ENCODE peak calls at places on chromosomes 12 and 14, in five cellular contexts. H, Z, B, N and G are unnamed samples.

GRCh38 chr12:50934371-50934851 is 17.9 kb upstream of the HIGD1C start:
- DNase-seq in H (no peak), Z (no peak), B (no peak), N (no peak), G (no peak)

GRCh38 chr14:42140831-42141279 is 534.2 kb downstream of the LRFN5 start:
- DNase-seq in H (no peak), Z (no peak), B (no peak), N (no peak), G (no peak)

GRCh38 chr12:51391047-51391837 is at the start of gene GALNT6:
- DNase-seq in H (peak; percentile 65), Z (peak; percentile 11), B (peak; percentile 67), N (no peak), G (peak; percentile 59)

GRCh38 chr12:2894961-2895360 is 4.3 kb downstream of the TULP3 start:
- DNase-seq in H (no peak), Z (no peak), B (peak; percentile 15), N (no peak), G (no peak)

GRCh38 chr14:89282191-89282590 is 134.8 kb downstream of the FOXN3 start:
- DNase-seq in H (no peak), Z (peak; percentile 52), B (no peak), N (no peak), G (no peak)

GRCh38 chr14:101355284-101355683 is 206.0 kb upstream of the DIO3 start:
- DNase-seq in H (no peak), Z (no peak), B (no peak), N (no peak), G (no peak)

GRCh38 chr14:68246074-68246980 is 426.7 kb downstream of the RAD51B start:
- DNase-seq in H (no peak), Z (no peak), B (no peak), N (no peak), G (no peak)

GRCh38 chr12:3419538-3419937 is 71.5 kb upstream of the PRMT8 start:
- DNase-seq in H (no peak), Z (no peak), B (peak; percentile 63), N (no peak), G (no peak)

GRCh38 chr12:132084681-132085635 is 59.2 kb downstream of the DDX51 start:
- DNase-seq in H (no peak), Z (peak; percentile 31), B (peak; percentile 90), N (peak; percentile 13), G (no peak)

GRCh38 chr12:71415336-71416231 is 24.0 kb upstream of the LGR5 start:
- DNase-seq in H (no peak), Z (peak; percentile 64), B (peak; percentile 82), N (peak; percentile 37), G (peak; percentile 74)

GRCh38 chr12:56602239-56602638 is 27.9 kb downstream of the BAZ2A start:
- DNase-seq in H (no peak), Z (no peak), B (no peak), N (no peak), G (no peak)

GRCh38 chr14:69038449-69039286 is 59.6 kb upstream of the ACTN1 start:
- DNase-seq in H (no peak), Z (peak; percentile 51), B (peak; percentile 56), N (no peak), G (no peak)

GRCh38 chr12:94074970-94075695 is 73.2 kb upstream of the PLXNC1 start:
- DNase-seq in H (no peak), Z (peak; percentile 43), B (peak; percentile 62), N (peak; percentile 62), G (no peak)

GRCh38 chr12:120180975-120181374 is 13.5 kb downstream of the GCN1 start:
- DNase-seq in H (no peak), Z (no peak), B (no peak), N (no peak), G (no peak)

GRCh38 chr14:61090432-61091216 is 109.6 kb downstream of the SLC38A6 start:
- DNase-seq in H (no peak), Z (no peak), B (no peak), N (no peak), G (no peak)

GRCh38 chr14:36383674-36384421 is 63.4 kb upstream of the MBIP start:
- DNase-seq in H (no peak), Z (peak; percentile 87), B (no peak), N (no peak), G (no peak)

GRCh38 chr12:53622724-53623123 is 3.5 kb downstream of the ATF7 start:
- DNase-seq in H (no peak), Z (no peak), B (no peak), N (no peak), G (no peak)

GRCh38 chr12:334114-334513 is 55.0 kb downstream of the KDM5A start:
- DNase-seq in H (no peak), Z (no peak), B (no peak), N (no peak), G (no peak)

GRCh38 chr14:104519721-104520120 is 59.8 kb upstream of the C14orf180 start:
- DNase-seq in H (no peak), Z (no peak), B (no peak), N (no peak), G (no peak)

GRCh38 chr14:103686831-103687485 is 28.3 kb downstream of the XRCC3 start:
- DNase-seq in H (no peak), Z (no peak), B (no peak), N (no peak), G (no peak)

GRCh38 chr12:123099556-123100192 is 51.2 kb downstream of the PITPNM2 start:
- DNase-seq in H (no peak), Z (no peak), B (no peak), N (no peak), G (no peak)

GRCh38 chr14:21267886-21268611 is 1.2 kb downstream of the HNRNPC start:
- DNase-seq in H (no peak), Z (no peak), B (no peak), N (no peak), G (no peak)

GRCh38 chr12:16880864-16881285 is 274.9 kb upstream of the LMO3 start:
- DNase-seq in H (no peak), Z (no peak), B (peak; percentile 36), N (no peak), G (peak; percentile 88)

GRCh38 chr12:131900397-131900796 is 6.0 kb downstream of the ULK1 start:
- DNase-seq in H (no peak), Z (no peak), B (no peak), N (no peak), G (no peak)

GRCh38 chr12:104694161-104694560 is 237.4 kb downstream of the CHST11 start:
- DNase-seq in H (no peak), Z (no peak), B (no peak), N (no peak), G (no peak)

GRCh38 chr12:84069699-84070098 is 842.9 kb downstream of the SLC6A15 start:
- DNase-seq in H (no peak), Z (no peak), B (no peak), N (no peak), G (no peak)

GRCh38 chr14:72855913-72856312 is 38.0 kb downstream of the DPF3 start:
- DNase-seq in H (no peak), Z (no peak), B (no peak), N (peak; percentile 46), G (no peak)

GRCh38 chr12:95882080-95882479 is 23.3 kb downstream of the SNRPF start:
- DNase-seq in H (no peak), Z (no peak), B (no peak), N (no peak), G (no peak)

GRCh38 chr14:68977137-68977740 is 1.9 kb downstream of the ACTN1 start:
- DNase-seq in H (no peak), Z (no peak), B (peak; percentile 63), N (no peak), G (no peak)

GRCh38 chr14:23125006-23125405 is 6.0 kb upstream of the CEBPE start:
- DNase-seq in H (no peak), Z (no peak), B (no peak), N (no peak), G (no peak)

GRCh38 chr14:37262649-37263048 is 64.9 kb downstream of the MIPOL1 start:
- DNase-seq in H (no peak), Z (no peak), B (peak; percentile 71), N (no peak), G (peak; percentile 39)

GRCh38 chr12:89345830-89346740 is 6.2 kb downstream of the DUSP6 start:
- DNase-seq in H (peak; percentile 7), Z (peak; percentile 68), B (peak; percentile 83), N (no peak), G (peak; percentile 94)

GRCh38 chr14:73180385-73180805 is 44.1 kb downstream of the PSEN1 start:
- DNase-seq in H (no peak), Z (no peak), B (no peak), N (peak; percentile 36), G (no peak)

GRCh38 chr14:100664841-100665425 is 61.8 kb upstream of the DLK1 start:
- DNase-seq in H (no peak), Z (no peak), B (no peak), N (no peak), G (peak; percentile 32)

GRCh38 chr12:79415754-79416435 is 274.9 kb downstream of the PAWR start:
- DNase-seq in H (no peak), Z (no peak), B (no peak), N (no peak), G (no peak)